ENCODE peak calls at places on chromosomes 4 and X, in eight cellular contexts. Z is PC-9, M is BE2C, V is GM12864, C is epithelial cell of esophagus, U is HL-60, B is progenitor cell of endocrine pancreas, N is breast epithelium. A is an unnamed sample.

GRCh38 chr4:24514808-24515207 is 69.5 kb downstream of the DHX15 start:
- DNase-seq in Z (no peak), V (no peak), N (no peak), B (no peak), U (no peak), C (no peak), M (no peak), A (no peak)

GRCh38 chr4:175641053-175641452 is 171.0 kb downstream of the GPM6A start:
- DNase-seq in N (no peak), B (no peak), V (no peak), C (no peak), U (no peak), M (no peak), Z (no peak), A (no peak)

GRCh38 chr4:43716721-43717395 is 731.8 kb downstream of the KCTD8 start:
- DNase-seq in V (no peak), Z (no peak), N (no peak), C (no peak), U (no peak), B (no peak), M (no peak), A (no peak)

GRCh38 chrX:94633237-94633636 is 959.2 kb downstream of the FAM133A start:
- DNase-seq in C (peak), Z (no peak), V (no peak), M (no peak), N (no peak), U (no peak), B (no peak), A (no peak)

GRCh38 chr4:119490335-119490734 is 138.3 kb downstream of the PDE5A start:
- DNase-seq in Z (no peak), B (no peak), N (no peak), C (peak), U (no peak), M (no peak), V (no peak), A (no peak)

GRCh38 chr4:140704392-140704955 is 51.7 kb downstream of the TBC1D9 start:
- DNase-seq in M (no peak), B (no peak), U (no peak), N (no peak), C (no peak), V (no peak), Z (no peak), A (no peak)

GRCh38 chr4:48129307-48130014 is 4.6 kb downstream of the TXK start:
- DNase-seq in Z (no peak), B (no peak), M (no peak), V (no peak), C (no peak), N (no peak), U (peak), A (no peak)

GRCh38 chr4:153327247-153327646 is 17.2 kb upstream of the MND1 start:
- DNase-seq in V (no peak), C (no peak), N (no peak), M (no peak), Z (no peak), U (no peak), B (no peak), A (no peak)

GRCh38 chr4:31360786-31361185 is 640.6 kb downstream of the PCDH7 start:
- DNase-seq in V (no peak), M (no peak), C (peak), B (no peak), U (no peak), Z (no peak), N (no peak), A (no peak)

GRCh38 chrX:23752740-23753435 is 9.8 kb upstream of the ACOT9 start:
- DNase-seq in C (peak), U (no peak), M (no peak), B (no peak), Z (no peak), N (no peak), V (no peak), A (no peak)

GRCh38 chr4:169612869-169613859 is 781 bp upstream of the NEK1 start:
- DNase-seq in V (no peak), C (peak), B (peak), N (peak), U (peak), M (peak), Z (peak), A (peak)

GRCh38 chrX:10395179-10395578 is 225.2 kb downstream of the MID1 start:
- DNase-seq in N (no peak), C (no peak), V (no peak), Z (no peak), M (no peak), U (peak), B (no peak), A (no peak)

GRCh38 chr4:20456416-20456815 is 204.7 kb downstream of the SLIT2 start:
- DNase-seq in M (no peak), B (no peak), N (no peak), C (peak), V (no peak), Z (no peak), U (no peak), A (no peak)

GRCh38 chr4:183172881-183173280 is 73.8 kb downstream of the WWC2 start:
- DNase-seq in B (no peak), V (no peak), M (no peak), C (no peak), U (no peak), Z (no peak), N (no peak), A (no peak)

GRCh38 chrX:113001836-113002235 is 161.2 kb upstream of the AMOT start:
- DNase-seq in B (no peak), Z (peak), V (no peak), C (peak), M (no peak), N (no peak), U (no peak), A (no peak)

GRCh38 chr4:39855909-39856512 is 121.7 kb downstream of the PDS5A start:
- DNase-seq in V (no peak), B (no peak), Z (peak), U (no peak), M (no peak), C (peak), N (no peak), A (no peak)

GRCh38 chrX:3154386-3154991 is 113.2 kb downstream of the ARSF start:
- DNase-seq in B (no peak), Z (no peak), V (no peak), C (no peak), M (no peak), N (no peak), U (peak), A (no peak)

GRCh38 chrX:78075787-78076389 is 28.2 kb upstream of the PGK1 start:
- DNase-seq in Z (no peak), M (no peak), N (no peak), V (no peak), C (peak), U (no peak), B (no peak), A (no peak)

GRCh38 chrX:9416562-9417319 is 48.1 kb upstream of the TBL1X start:
- DNase-seq in U (no peak), M (no peak), Z (peak), V (no peak), C (peak), N (no peak), B (no peak), A (no peak)

GRCh38 chr4:115850799-115851509 is 737.5 kb upstream of the NDST4 start:
- DNase-seq in B (no peak), U (no peak), V (no peak), N (no peak), Z (no peak), M (no peak), C (no peak), A (no peak)

GRCh38 chr4:24912252-24913098 is at the start of gene CCDC149:
- DNase-seq in V (no peak), M (peak), B (peak), N (peak), Z (peak), U (peak), C (peak), A (no peak)

GRCh38 chr4:146051724-146052396 is 113.2 kb upstream of the ZNF827 start:
- DNase-seq in U (no peak), N (no peak), Z (peak), M (no peak), V (no peak), B (no peak), C (peak), A (no peak)

GRCh38 chrX:21811832-21812231 is 27.6 kb upstream of the MBTPS2 start:
- DNase-seq in U (no peak), V (no peak), C (no peak), B (no peak), N (no peak), M (no peak), Z (peak), A (no peak)

GRCh38 chr4:88320780-88321373 is 36.5 kb upstream of the PPM1K start:
- DNase-seq in C (no peak), V (peak), M (no peak), U (peak), N (no peak), B (no peak), Z (peak), A (peak)

GRCh38 chr4:109078724-109079123 is 223.7 kb downstream of the COL25A1 start:
- DNase-seq in U (no peak), V (no peak), Z (no peak), N (no peak), B (no peak), M (no peak), C (peak), A (no peak)

GRCh38 chr4:52659016-52659721 is at the start of gene USP46:
- DNase-seq in Z (no peak), U (peak), V (no peak), M (peak), N (peak), B (peak), C (peak), A (peak)

GRCh38 chr4:110622841-110623709 is at the start of gene PITX2:
- DNase-seq in V (no peak), C (peak), U (no peak), N (peak), Z (peak), M (peak), B (peak), A (no peak)

GRCh38 chr4:96874657-96875056 is 1034.8 kb downstream of the PDHA2 start:
- DNase-seq in N (no peak), B (no peak), M (no peak), Z (no peak), V (no peak), C (no peak), U (no peak), A (no peak)

GRCh38 chr4:137310593-137311490 is 221.5 kb downstream of the PCDH18 start:
- DNase-seq in V (no peak), N (no peak), M (no peak), U (no peak), Z (no peak), B (no peak), C (peak), A (no peak)

GRCh38 chr4:27666943-27667342 is 806.3 kb downstream of the STIM2 start:
- DNase-seq in B (no peak), N (no peak), U (no peak), Z (no peak), V (no peak), C (peak), M (no peak), A (no peak)

GRCh38 chrX:101708180-101708579 is 48.5 kb upstream of the ARMCX2 start:
- DNase-seq in Z (no peak), N (no peak), C (no peak), M (no peak), U (no peak), V (no peak), B (no peak), A (no peak)

GRCh38 chr4:19941434-19941833 is 310.3 kb upstream of the SLIT2 start:
- DNase-seq in B (no peak), U (no peak), Z (no peak), V (no peak), M (no peak), N (no peak), C (no peak), A (no peak)

GRCh38 chr4:113497154-113497553 is 264.4 kb downstream of the CAMK2D start:
- DNase-seq in U (no peak), M (no peak), B (no peak), N (no peak), C (no peak), V (no peak), Z (no peak), A (no peak)

GRCh38 chr4:40933272-40934053 is 183.7 kb downstream of the NSUN7 start:
- DNase-seq in Z (no peak), C (no peak), B (no peak), V (no peak), N (peak), U (no peak), M (peak), A (no peak)

DNA sequence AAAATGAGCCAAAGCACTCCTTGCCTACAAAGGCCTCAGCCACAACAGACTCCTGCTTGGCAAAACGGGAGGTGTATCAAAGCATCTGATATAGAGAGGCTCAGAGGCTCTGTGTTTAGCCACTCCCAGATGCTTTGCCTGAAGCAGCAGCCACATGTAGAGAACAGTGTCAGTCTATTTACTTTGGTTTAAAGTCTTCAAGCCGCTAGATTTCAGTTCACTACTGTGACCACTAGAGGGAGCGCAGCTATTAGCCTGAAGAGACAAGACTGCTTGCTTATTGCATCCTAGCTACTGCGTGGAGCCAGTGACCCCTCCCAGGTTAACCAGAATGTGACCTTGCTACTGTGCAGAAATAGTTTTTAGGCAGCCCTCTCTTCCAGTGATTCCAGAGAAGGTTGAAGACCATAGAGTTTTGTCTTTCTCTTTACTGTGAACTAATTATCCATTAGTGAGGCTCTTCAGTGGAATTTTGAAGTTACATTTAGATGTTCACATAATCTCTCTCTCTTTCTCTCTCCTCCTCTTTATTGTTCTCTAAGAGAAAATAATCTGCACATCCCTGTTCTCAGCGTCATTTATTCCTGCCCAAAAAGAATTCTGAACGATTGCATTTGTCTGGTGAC is 39.3 kb downstream of the BMP3 start:
- DNase-seq in Z (peak), B (peak), N (peak), C (peak), U (peak), V (peak), M (peak), A (no peak)
- TF ChIP-seq CTCF in Z (peak), B (peak), N (peak), C (peak), U (peak), V (peak), M (peak), A (peak)

DNA sequence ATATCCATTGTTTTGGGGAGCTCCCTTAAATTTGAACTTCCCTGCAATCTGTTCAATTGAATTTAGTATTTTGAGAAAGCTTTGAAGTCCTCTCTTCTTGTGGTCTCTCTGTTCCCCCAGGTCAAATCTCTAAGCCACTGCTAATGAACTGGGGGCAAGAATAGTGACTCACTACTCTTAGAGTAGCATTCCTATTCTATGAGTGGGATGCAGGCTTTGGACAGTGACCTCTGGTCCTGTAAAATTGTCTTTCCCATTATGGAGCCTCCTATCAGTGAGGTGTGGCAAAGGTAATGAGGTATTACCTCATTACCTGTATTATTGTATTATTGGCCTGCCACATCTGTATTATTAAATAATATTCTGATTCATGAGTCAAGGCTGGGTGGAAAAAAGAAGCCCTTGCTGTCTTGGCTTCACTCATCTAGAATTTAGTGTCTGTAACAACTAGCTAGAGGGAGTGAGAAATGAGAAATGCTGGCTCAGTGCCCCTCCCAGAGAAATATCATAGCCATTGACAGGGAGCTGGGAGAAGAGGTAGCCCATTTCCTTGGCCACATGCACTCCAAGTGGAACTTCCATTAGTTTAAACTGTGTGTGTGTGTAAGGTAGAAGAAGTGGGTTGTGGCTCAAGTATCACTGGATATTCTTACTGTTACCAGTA is 393.9 kb upstream of the CTSO start:
- DNase-seq in B (no peak), U (no peak), C (peak), V (no peak), M (no peak), N (no peak), Z (peak), A (no peak)
- TF ChIP-seq CTCF in B (no peak), U (no peak), C (no peak), V (no peak), M (no peak), N (no peak), Z (no peak), A (no peak)

DNA sequence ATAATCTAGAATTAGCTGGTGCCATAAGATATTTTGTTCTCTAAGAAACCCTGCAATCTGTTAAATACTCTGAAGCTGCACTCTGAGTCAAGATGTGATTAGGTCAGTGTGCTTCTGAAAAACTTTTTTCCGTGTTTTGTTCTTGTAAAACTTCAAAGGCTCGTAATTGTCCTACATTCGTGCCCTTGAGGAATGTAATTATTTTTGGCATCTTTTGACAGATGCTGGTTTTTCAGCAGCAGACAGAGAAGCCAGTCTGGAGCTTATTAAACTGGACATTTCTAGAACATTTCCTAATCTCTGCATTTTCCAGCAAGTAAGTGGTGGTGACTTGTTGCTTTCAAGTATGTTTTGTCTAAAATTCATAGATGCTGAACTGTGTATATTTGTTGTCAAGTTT is 36.8 kb upstream of the TADA2B start:
- DNase-seq in C (no peak), B (no peak), N (no peak), Z (no peak), U (no peak), V (no peak), M (no peak), A (no peak)
- TF ChIP-seq CTCF in C (no peak), B (no peak), N (no peak), Z (no peak), U (no peak), V (no peak), M (no peak), A (no peak)

GRCh38 chrX:41923925-41924693 is 755 bp upstream of the CASK start:
- DNase-seq in Z (peak), U (no peak), N (peak), V (no peak), C (peak), B (no peak), M (peak), A (peak)
- TF ChIP-seq CTCF in Z (no peak), U (no peak), N (no peak), V (no peak), C (no peak), B (no peak), M (no peak), A (no peak)

GRCh38 chr4:77466430-77466829 is 139.2 kb upstream of the CXCL13 start:
- DNase-seq in M (no peak), V (no peak), Z (no peak), C (no peak), N (no peak), U (no peak), B (no peak), A (no peak)

DNA sequence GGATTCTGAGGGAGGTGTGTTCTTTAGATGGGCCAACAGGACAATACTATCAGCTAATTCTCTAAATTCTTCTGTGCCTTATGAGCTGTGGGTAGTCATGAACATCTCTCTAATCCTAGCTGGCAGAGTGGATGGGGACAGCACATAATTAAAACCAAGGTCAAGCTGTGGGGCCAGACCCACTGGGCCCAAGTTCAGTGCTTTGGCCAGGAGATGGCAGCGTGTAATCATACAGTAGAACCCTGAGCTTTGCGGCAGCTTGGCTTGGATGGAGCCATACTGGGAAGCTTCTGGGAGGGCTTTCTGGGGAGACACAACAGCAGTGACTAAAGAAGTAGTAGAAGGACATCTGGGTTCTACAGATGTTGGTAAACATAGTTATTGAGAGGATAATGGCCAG is 140.3 kb upstream of the CXCL13 start:
- DNase-seq in N (no peak), B (no peak), U (no peak), M (no peak), Z (no peak), C (peak), V (no peak), A (no peak)
- TF ChIP-seq CTCF in N (no peak), B (no peak), U (no peak), M (peak), Z (peak), C (peak), V (peak), A (no peak)

GRCh38 chr4:99811850-99812249 is 4.8 kb upstream of the DAPP1 start:
- DNase-seq in U (peak), C (peak), M (peak), V (peak), Z (no peak), B (no peak), N (no peak), A (no peak)
- TF ChIP-seq CTCF in U (peak), C (peak), M (peak), V (peak), Z (peak), B (peak), N (no peak), A (no peak)

GRCh38 chr4:118278473-118279274 is 74.1 kb downstream of the PRSS12 start:
- DNase-seq in U (peak), N (peak), M (peak), C (peak), Z (peak), B (peak), V (peak), A (peak)
- TF ChIP-seq CTCF in U (no peak), N (no peak), M (no peak), C (no peak), Z (no peak), B (no peak), V (no peak), A (no peak)